ENCODE peak calls at places on chromosomes 11 and 22, in nine cellular contexts. V is upper lobe of right lung; Q is Calu3; W is CD8-positive, alpha-beta T cell; I is A549; N is nephron progenitor cell; S is OCI-LY7; C is BJ; B is fibroblast of mammary gland. A is an unnamed sample.

GRCh38 chr22:26656896-26657851 is at the start of gene MIAT:
- DNase-seq in S (no peak), C (no peak), V (peak), B (no peak), Q (no peak), I (no peak), W (peak), N (peak), A (no peak)

GRCh38 chr11:47271961-47272661 is 2.2 kb downstream of the MADD start:
- DNase-seq in Q (no peak), C (no peak), V (no peak), I (no peak), W (no peak), N (no peak), B (no peak), S (peak), A (no peak)

GRCh38 chr11:44096360-44097188 is 1.1 kb downstream of the EXT2 start:
- DNase-seq in Q (no peak), S (peak), V (no peak), N (no peak), I (peak), C (no peak), W (no peak), B (peak), A (no peak)

GRCh38 chr11:128726464-128727139 is 32.7 kb downstream of the FLI1 start:
- DNase-seq in V (no peak), B (no peak), Q (no peak), C (no peak), W (peak), N (no peak), I (no peak), S (peak), A (no peak)

GRCh38 chr11:65915101-65915820 is 3.6 kb downstream of the C11orf68 start:
- DNase-seq in Q (no peak), S (no peak), B (no peak), I (no peak), V (no peak), W (no peak), C (no peak), N (no peak), A (no peak)

GRCh38 chr11:131866535-131867400 is 496.4 kb downstream of the NTM start:
- DNase-seq in C (no peak), W (no peak), I (no peak), Q (no peak), S (no peak), N (no peak), B (no peak), V (no peak), A (no peak)

GRCh38 chr11:7512525-7513209 is 1.1 kb upstream of the PPFIBP2 start:
- DNase-seq in S (peak), V (peak), B (peak), I (no peak), N (peak), C (no peak), Q (no peak), W (peak), A (no peak)

GRCh38 chr11:64564947-64565889 is 25.8 kb upstream of the SLC22A12 start:
- DNase-seq in V (peak), I (no peak), S (peak), Q (no peak), C (no peak), W (no peak), N (no peak), B (no peak), A (no peak)

GRCh38 chr11:123546515-123546914 is 107.9 kb downstream of the SCN3B start:
- DNase-seq in Q (no peak), W (no peak), V (no peak), B (peak), C (peak), I (no peak), S (no peak), N (no peak), A (no peak)

GRCh38 chr11:95944623-95945022 is 20.7 kb upstream of the MTMR2 start:
- DNase-seq in S (no peak), W (no peak), N (no peak), C (no peak), Q (no peak), I (no peak), V (no peak), B (no peak), A (no peak)

GRCh38 chr22:37427711-37428635 is 694 bp upstream of the ELFN2 start:
- DNase-seq in V (no peak), S (no peak), B (no peak), I (no peak), W (no peak), C (no peak), Q (no peak), N (no peak), A (no peak)

GRCh38 chr22:37430941-37431340 is 3.7 kb upstream of the ELFN2 start:
- DNase-seq in Q (no peak), V (no peak), I (no peak), B (no peak), N (no peak), W (no peak), S (no peak), C (no peak), A (no peak)

GRCh38 chr22:37426532-37427127 is 649 bp downstream of the ELFN2 start:
- DNase-seq in B (no peak), Q (no peak), W (no peak), C (no peak), S (no peak), V (no peak), N (no peak), I (no peak), A (no peak)

GRCh38 chr22:37427128-37427710 is at the start of gene ELFN2:
- DNase-seq in Q (peak), N (peak), V (no peak), S (no peak), W (no peak), B (no peak), C (no peak), I (peak), A (no peak)

GRCh38 chr22:37428649-37429586 is 1.6 kb upstream of the ELFN2 start:
- DNase-seq in V (no peak), B (peak), Q (peak), W (peak), N (peak), I (peak), S (peak), C (no peak), A (peak)
- TF ChIP-seq CTCF in V (peak), B (peak), Q (peak), W (peak), N (peak), I (peak), S (peak), C (peak), A (peak)

DNA sequence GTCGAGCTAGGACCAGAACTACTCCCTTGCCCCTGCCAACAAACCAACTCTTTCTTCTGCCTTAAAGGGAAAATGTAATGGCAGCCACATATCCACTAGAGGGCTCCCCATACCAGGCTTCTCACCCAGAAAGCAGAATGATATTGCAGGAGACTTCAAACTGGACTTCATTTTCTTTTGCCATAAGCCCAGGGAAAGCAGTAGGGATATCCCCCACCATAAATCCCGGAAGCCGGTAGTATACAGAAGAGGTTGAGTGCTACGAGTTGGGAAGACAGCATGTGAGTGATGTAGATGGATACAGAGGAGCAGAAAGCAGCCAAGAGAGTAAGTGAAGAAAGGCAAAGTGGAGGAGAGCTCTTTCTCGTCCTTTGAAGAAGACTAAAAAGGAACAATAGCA is 12.1 kb downstream of the PLAAT5 start:
- DNase-seq in Q (peak), S (peak), C (peak), W (peak), V (no peak), N (peak), I (peak), B (peak), A (peak)
- TF ChIP-seq CTCF in Q (peak), S (peak), C (peak), W (peak), V (peak), N (peak), I (peak), B (peak), A (peak)

DNA sequence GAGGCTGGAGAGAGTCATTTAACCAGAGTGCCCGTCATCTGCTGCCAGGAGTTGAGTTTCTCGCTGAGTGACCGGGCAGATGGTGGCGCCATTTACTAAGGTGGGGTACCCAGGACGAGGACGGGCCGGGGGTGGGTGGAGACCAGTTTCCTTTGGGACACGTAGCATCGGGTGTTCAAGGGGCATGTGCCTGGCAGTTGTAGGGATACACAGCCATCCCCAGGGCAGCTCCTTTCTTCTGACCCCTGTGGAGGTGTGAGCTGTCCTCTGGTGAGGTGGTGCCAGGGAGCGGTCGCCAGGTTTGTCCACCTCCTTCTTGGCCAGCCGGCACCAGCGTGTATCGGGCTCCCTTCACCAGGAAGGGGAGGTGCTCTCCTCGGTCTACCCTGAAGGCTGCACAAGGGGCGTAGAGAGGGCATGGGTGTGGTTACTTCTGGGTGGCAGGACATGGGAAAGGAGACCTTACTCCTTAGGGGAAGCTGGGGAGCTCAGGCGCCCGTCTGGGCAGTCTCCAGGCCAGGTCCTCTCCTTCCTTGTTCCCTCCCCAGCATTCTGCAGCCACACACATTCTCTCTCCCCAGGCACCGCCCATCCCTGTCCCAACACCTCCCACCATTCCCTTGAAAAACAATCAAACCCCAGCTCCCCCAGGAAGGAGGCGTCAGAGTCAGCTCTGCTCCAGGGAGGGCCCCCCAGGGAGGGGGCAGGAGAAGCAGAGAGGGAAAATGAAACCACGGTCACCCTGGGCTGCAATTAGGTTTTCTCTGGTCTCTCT is 10.3 kb upstream of the MB start:
- DNase-seq in C (peak), W (peak), N (peak), Q (peak), S (peak), V (peak), B (peak), I (peak), A (peak)
- TF ChIP-seq CTCF in C (peak), W (no peak), N (peak), Q (peak), S (peak), V (peak), B (peak), I (peak), A (peak)

GRCh38 chr11:125750629-125751028 is 4.5 kb downstream of the PATE1 start:
- DNase-seq in Q (no peak), I (no peak), V (no peak), S (no peak), W (no peak), B (no peak), C (no peak), N (no peak), A (no peak)
- TF ChIP-seq CTCF in Q (no peak), I (no peak), V (no peak), S (no peak), W (no peak), B (no peak), C (no peak), N (no peak), A (no peak)

DNA sequence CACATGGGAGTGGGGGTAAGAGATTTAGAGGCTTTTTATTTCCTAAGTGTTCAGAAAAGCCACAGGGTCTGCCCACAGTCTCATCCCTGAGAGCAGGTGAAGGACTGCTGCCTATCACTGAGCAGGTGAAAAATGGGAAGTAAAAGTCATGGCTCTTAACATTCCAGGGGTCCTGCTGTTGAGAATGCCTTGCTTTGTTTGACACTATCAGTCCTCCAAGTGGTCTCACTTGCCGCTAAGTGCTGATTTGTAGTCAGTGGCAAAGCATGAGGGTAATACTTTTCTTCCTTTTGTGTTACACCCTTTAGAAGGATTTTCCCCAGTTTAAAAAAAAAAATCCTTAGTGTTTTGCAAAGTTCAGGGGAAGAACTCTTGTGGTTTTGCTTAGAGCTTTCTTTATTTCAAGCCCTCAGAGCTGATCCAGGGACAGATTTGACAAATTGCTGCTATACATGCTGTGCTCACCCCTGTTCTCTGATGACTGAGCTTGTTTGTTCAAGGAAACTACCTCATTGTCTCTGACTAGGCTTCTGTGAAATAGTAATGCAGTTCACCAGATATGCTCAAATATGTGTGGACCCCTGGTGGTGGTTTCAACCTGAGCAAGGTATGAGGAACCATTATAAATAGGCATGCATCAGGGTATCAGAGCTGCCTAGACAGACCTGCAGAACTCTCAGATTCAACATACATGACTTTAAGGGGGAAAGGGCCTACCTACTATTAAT is 141.0 kb downstream of the ARHGAP42 start:
- DNase-seq in B (peak), Q (peak), C (no peak), W (no peak), N (peak), S (peak), V (no peak), I (peak), A (peak)
- TF ChIP-seq CTCF in B (peak), Q (no peak), C (peak), W (no peak), N (peak), S (no peak), V (no peak), I (peak), A (peak)